ENCODE peak calls at places on chromosome 18, in five cellular contexts. J, X, H, T and W are unnamed samples. For H3K4me1, the result is how much of the 10 kb centered on the place peaks cover.

GRCh38 chr18:51563401-51563800 is 365.9 kb upstream of the MEX3C start:
- DNase-seq in J (no peak), X (no peak), H (no peak), T (no peak), W (no peak)

GRCh38 chr18:52694804-52695203 is 354.8 kb downstream of the DCC start:
- DNase-seq in J (peak), X (no peak), H (no peak), T (no peak), W (no peak)

GRCh38 chr18:41745166-41746049 is 209.6 kb upstream of the PIK3C3 start:
- DNase-seq in J (peak), X (peak), H (peak), T (peak), W (peak)

GRCh38 chr18:22253156-22253555 is 83.8 kb downstream of the GATA6 start:
- DNase-seq in J (no peak), X (no peak), H (no peak), T (no peak), W (no peak)

GRCh38 chr18:9017170-9017899 is 85.2 kb upstream of the NDUFV2 start:
- DNase-seq in J (peak), X (peak), H (peak), T (peak), W (peak)

GRCh38 chr18:5106730-5107129 is 90.3 kb downstream of the AKAIN1 start:
- DNase-seq in J (no peak), X (no peak), H (no peak), T (no peak), W (peak)

GRCh38 chr18:44564922-44565321 is 115.8 kb upstream of the SETBP1 start:
- DNase-seq in J (peak), X (no peak), H (no peak), T (no peak), W (peak)

GRCh38 chr18:63994783-63995399 is 25.0 kb downstream of the SERPINB8 start:
- DNase-seq in J (peak), X (peak), H (peak), T (no peak), W (no peak)

GRCh38 chr18:70333757-70334156 is 44.9 kb downstream of the SOCS6 start:
- DNase-seq in J (peak), X (no peak), H (peak), T (no peak), W (peak)

GRCh38 chr18:55477537-55478300 is 110.3 kb downstream of the TCF4 start:
- DNase-seq in J (no peak), X (peak), H (no peak), T (no peak), W (peak)

GRCh38 chr18:37006742-37007141 is 177.8 kb downstream of the KIAA1328 start:
- DNase-seq in J (no peak), X (no peak), H (no peak), T (no peak), W (peak)

GRCh38 chr18:57077786-57078552 is 68.9 kb upstream of the BOD1L2 start:
- DNase-seq in J (no peak), X (no peak), H (no peak), T (no peak), W (no peak)

GRCh38 chr18:49677762-49678398 is 116.0 kb downstream of the LIPG start:
- DNase-seq in J (no peak), X (no peak), H (no peak), T (no peak), W (no peak)

GRCh38 chr18:42113529-42114191 is 158.6 kb downstream of the PIK3C3 start:
- DNase-seq in J (no peak), X (no peak), H (peak), T (no peak), W (no peak)

GRCh38 chr18:45621068-45621511 is 5.8 kb downstream of the SLC14A2 start:
- DNase-seq in J (peak), X (peak), H (peak), T (no peak), W (no peak)

GRCh38 chr18:62070306-62070705 is 116.5 kb downstream of the PIGN start:
- DNase-seq in J (no peak), X (no peak), H (no peak), T (no peak), W (no peak)

GRCh38 chr18:53458266-53458665 is 766.2 kb downstream of the MBD2 start:
- DNase-seq in J (no peak), X (no peak), H (no peak), T (no peak), W (no peak)

GRCh38 chr18:79480171-79480981 is 84.6 kb downstream of the NFATC1 start:
- DNase-seq in J (no peak), X (no peak), H (no peak), T (peak), W (no peak)

GRCh38 chr18:25164837-25165791 is 186.9 kb downstream of the ZNF521 start:
- DNase-seq in J (no peak), X (no peak), H (peak), T (peak), W (no peak)

GRCh38 chr18:79599503-79599931 is 80.1 kb upstream of the CTDP1 start:
- DNase-seq in J (no peak), X (peak), H (no peak), T (peak), W (peak)

GRCh38 chr18:23872701-23873550 is 141.6 kb upstream of the TTC39C start:
- DNase-seq in J (peak), X (peak), H (no peak), T (no peak), W (peak)

GRCh38 chr18:36120297-36120696 is 8.8 kb downstream of the SLC39A6 start:
- DNase-seq in J (no peak), X (no peak), H (no peak), T (no peak), W (no peak)

GRCh38 chr18:62982600-62983251 is 267.4 kb downstream of the PHLPP1 start:
- DNase-seq in J (peak), X (peak), H (peak), T (no peak), W (no peak)

GRCh38 chr18:63238711-63239110 is 80.9 kb downstream of the BCL2 start:
- DNase-seq in J (no peak), X (no peak), H (no peak), T (no peak), W (no peak)

GRCh38 chr18:52499018-52499417 is 159.0 kb downstream of the DCC start:
- DNase-seq in J (no peak), X (peak), H (peak), T (no peak), W (no peak)

GRCh38 chr18:11669271-11669947 is 19.7 kb upstream of the GNAL start:
- DNase-seq in J (no peak), X (no peak), H (no peak), T (no peak), W (peak)

GRCh38 chr18:23994361-23994902 is 20.1 kb upstream of the TTC39C start:
- DNase-seq in J (peak), X (peak), H (peak), T (no peak), W (peak)

GRCh38 chr18:32749809-32750208 is 23.0 kb downstream of the KLHL14 start:
- DNase-seq in J (no peak), X (no peak), H (no peak), T (no peak), W (no peak)

GRCh38 chr18:33873127-33873526 is 295.1 kb downstream of the ASXL3 start:
- DNase-seq in J (no peak), X (no peak), H (no peak), T (no peak), W (no peak)

GRCh38 chr18:8654482-8655451 is 45.5 kb downstream of the RAB12 start:
- DNase-seq in J (no peak), X (no peak), H (no peak), T (no peak), W (peak)

GRCh38 chr18:38611036-38611964 is 1045.7 kb upstream of the CELF4 start:
- DNase-seq in J (no peak), X (no peak), H (no peak), T (no peak), W (peak)

GRCh38 chr18:24064701-24065100 is 50.1 kb downstream of the TTC39C start:
- DNase-seq in J (no peak), X (no peak), H (no peak), T (no peak), W (peak)

GRCh38 chr18:62334110-62334509 is 9.0 kb downstream of the TNFRSF11A start:
- DNase-seq in J (no peak), X (no peak), H (no peak), T (no peak), W (peak)

GRCh38 chr18:62496262-62496661 is 26.6 kb upstream of the ZCCHC2 start:
- DNase-seq in J (no peak), X (no peak), H (no peak), T (no peak), W (no peak)

GRCh38 chr18:46660955-46661749 is 4.1 kb upstream of the LOXHD1 start:
- DNase-seq in J (no peak), X (no peak), H (peak), T (no peak), W (no peak)

GRCh38 chr18:60331890-60332289 is 40.7 kb downstream of the MC4R start:
- DNase-seq in J (no peak), X (no peak), H (no peak), T (no peak), W (no peak)

GRCh38 chr18:42614619-42615293 is 500.7 kb downstream of the RIT2 start:
- DNase-seq in J (no peak), X (no peak), H (no peak), T (peak), W (no peak)

GRCh38 chr18:63551769-63552168 is 9.6 kb downstream of the SERPINB12 start:
- DNase-seq in J (no peak), X (no peak), H (no peak), T (no peak), W (no peak)

GRCh38 chr18:63987743-63988142 is 17.9 kb downstream of the SERPINB8 start:
- DNase-seq in J (no peak), X (no peak), H (no peak), T (no peak), W (no peak)

GRCh38 chr18:12839057-12839525 is 44.9 kb downstream of the PTPN2 start:
- DNase-seq in J (no peak), X (no peak), H (no peak), T (no peak), W (peak)
- H3K4me1 ChIP-seq in J (half or more), X (under half), H (under half), T (under half), W (under half)

DNA sequence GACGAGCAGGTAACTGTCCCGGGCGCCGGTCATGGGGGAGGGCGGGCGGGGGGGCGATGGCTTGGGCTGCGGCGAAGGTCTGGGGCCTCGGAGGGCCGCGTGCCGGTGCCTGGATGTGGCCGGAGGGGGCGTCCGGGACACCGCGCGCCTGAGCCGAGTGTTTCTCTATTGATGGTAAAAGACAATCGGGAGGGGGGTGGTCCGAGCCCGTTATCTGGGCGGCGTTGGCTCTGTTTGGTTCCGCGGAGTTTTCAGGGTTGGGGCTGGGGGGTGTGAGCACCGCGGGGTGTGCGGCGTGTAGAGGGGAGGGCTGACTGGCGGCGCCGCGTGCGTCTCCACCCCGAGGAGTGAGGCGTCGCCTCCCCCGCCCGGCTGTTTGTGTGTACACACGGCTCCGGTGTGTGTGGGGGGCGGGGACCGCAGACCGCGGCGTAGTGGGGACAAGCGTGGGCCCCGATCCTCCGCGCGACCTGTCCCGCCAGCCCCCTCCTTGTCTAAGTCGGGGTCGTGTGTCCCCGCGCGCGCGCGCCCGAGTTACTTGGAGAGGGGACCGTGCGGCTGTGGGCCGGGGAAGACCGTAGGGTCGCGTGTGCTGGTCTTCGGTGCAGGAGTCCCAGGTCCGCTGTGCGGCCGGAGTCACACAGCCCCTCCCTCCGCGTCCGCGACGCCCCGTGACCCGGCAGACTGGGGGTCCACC is 1.6 kb downstream of the CTIF start:
- DNase-seq in J (peak), X (peak), H (peak), T (peak), W (peak)
- TF ChIP-seq CTCF in J (no peak), X (no peak), H (peak), T (peak), W (peak)

GRCh38 chr18:58579561-58580047 is 49.3 kb downstream of the ALPK2 start:
- DNase-seq in J (no peak), X (no peak), H (peak), T (no peak), W (no peak)
- H3K27ac ChIP-seq in J (no peak), X (no peak), H (no peak), T (no peak), W (peak)

GRCh38 chr18:12880532-12880892 is 3.5 kb downstream of the PTPN2 start:
- DNase-seq in J (no peak), X (no peak), H (no peak), T (no peak), W (no peak)

GRCh38 chr18:12883003-12883683 is 894 bp downstream of the PTPN2 start:
- DNase-seq in J (no peak), X (no peak), H (no peak), T (no peak), W (no peak)

GRCh38 chr18:12883684-12884520 is at the start of gene PTPN2:
- DNase-seq in J (peak), X (peak), H (peak), T (peak), W (peak)

GRCh38 chr18:12884521-12885323 is 685 bp upstream of the PTPN2 start:
- DNase-seq in J (no peak), X (no peak), H (no peak), T (no peak), W (no peak)

DNA sequence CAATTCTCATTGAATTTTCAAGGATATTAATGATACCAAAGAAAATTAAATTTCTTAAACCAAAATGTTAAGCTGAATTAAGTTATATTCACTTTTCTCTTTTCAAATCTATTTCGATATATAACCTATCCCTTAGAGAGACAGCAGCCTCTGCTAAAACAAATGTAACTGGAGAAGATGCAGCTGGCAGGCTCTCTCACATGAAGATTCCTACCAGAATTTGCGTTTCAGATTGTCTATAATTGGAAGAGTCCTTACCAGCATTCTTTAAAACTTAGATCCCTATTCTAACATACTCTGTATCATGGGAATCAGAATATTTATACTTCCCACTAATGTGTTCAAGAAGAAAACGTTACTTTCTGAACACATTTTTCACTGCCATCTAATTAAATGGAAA is 1.6 kb downstream of the PTPN2 start:
- DNase-seq in J (no peak), X (no peak), H (no peak), T (no peak), W (no peak)
- H3K4me1 ChIP-seq in J (under half), X (under half), H (half or more), T (under half), W (under half)

GRCh38 chr18:77209587-77209986 is 40.1 kb upstream of the GALR1 start:
- DNase-seq in J (no peak), X (no peak), H (no peak), T (no peak), W (no peak)

GRCh38 chr18:77206676-77207370 is 42.8 kb upstream of the GALR1 start:
- DNase-seq in J (no peak), X (no peak), H (no peak), T (peak), W (no peak)

GRCh38 chr18:77208969-77209368 is 40.7 kb upstream of the GALR1 start:
- DNase-seq in J (peak), X (no peak), H (no peak), T (peak), W (no peak)

GRCh38 chr18:77205769-77206168 is 43.9 kb upstream of the GALR1 start:
- DNase-seq in J (no peak), X (no peak), H (no peak), T (no peak), W (no peak)

DNA sequence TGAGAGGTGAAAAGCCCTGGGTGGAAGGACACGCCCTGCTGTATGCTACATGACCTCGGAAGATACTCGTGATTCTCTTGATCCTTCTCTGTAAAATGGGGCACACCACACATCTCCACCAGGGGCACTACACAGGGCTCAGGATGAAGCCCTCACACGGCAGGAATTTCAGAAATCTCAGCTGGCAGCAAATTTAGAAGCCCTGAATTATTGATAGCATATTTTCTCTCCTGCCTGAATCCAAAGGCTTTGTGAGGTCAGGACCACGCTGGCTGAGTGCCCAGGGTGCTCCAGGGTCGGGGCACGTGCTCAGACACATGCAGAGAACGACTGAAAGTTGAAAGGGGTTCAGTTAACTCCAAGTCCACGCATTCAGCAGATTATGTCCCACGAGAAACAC is 42.1 kb upstream of the GALR1 start:
- DNase-seq in J (no peak), X (peak), H (peak), T (peak), W (peak)
- TF ChIP-seq CTCF in J (peak), X (peak), H (no peak), T (peak), W (peak)

GRCh38 chr18:2998644-2999043 is 14.3 kb downstream of the LPIN2 start:
- DNase-seq in J (no peak), X (no peak), H (no peak), T (no peak), W (no peak)
- H3K27ac ChIP-seq in J (no peak), X (no peak), H (peak), T (peak), W (peak)

GRCh38 chr18:31129398-31130115 is 27.3 kb upstream of the DSC2 start:
- DNase-seq in J (no peak), X (no peak), H (no peak), T (no peak), W (no peak)
- H3K4me1 ChIP-seq in J (under half), X (under half), H (under half), T (under half), W (under half)

GRCh38 chr18:40415224-40415791 is 1539.7 kb upstream of the PIK3C3 start:
- DNase-seq in J (no peak), X (no peak), H (no peak), T (no peak), W (no peak)

GRCh38 chr18:40415821-40416220 is 1539.2 kb upstream of the PIK3C3 start:
- DNase-seq in J (no peak), X (no peak), H (no peak), T (no peak), W (no peak)

GRCh38 chr18:40412410-40412809 is 1542.6 kb upstream of the PIK3C3 start:
- DNase-seq in J (no peak), X (no peak), H (no peak), T (no peak), W (no peak)

GRCh38 chr18:40414155-40414754 is 1540.8 kb upstream of the PIK3C3 start:
- DNase-seq in J (no peak), X (no peak), H (no peak), T (no peak), W (peak)

DNA sequence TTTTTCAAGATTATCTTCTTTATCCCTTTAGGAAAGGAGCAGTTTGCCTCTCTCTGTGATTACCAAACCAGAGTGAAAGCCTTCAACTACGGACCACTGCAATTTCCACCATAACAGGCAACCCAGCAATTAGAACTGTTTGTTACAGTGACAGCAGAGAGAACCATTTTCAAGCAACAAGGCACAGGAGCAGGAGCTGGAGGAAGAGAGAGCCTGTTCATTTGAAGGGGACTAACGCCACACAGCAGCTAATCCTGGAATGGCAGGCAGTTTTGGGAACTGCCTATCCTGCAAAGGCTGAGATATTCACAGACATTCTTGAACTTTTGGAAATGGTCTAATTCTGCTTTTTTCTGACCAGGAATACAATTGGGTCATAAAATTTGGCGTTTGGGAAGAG is 1541.9 kb upstream of the PIK3C3 start:
- DNase-seq in J (no peak), X (no peak), H (peak), T (no peak), W (peak)
- TF ChIP-seq CTCF in J (no peak), X (no peak), H (peak), T (peak), W (peak)